ENCODE peak calls at places on chromosomes 1 and 21, in seven cellular contexts. N, B, H, Y, X, E and D are unnamed samples.

GRCh38 chr1:201008666-201009360 is 14.7 kb downstream of the KIF21B start:
- DNase-seq in N (no peak), B (no peak), H (no peak), Y (no peak), X (no peak), E (peak), D (no peak)

GRCh38 chr21:16358021-16358420 is 628.2 kb downstream of the USP25 start:
- DNase-seq in N (no peak), B (no peak), H (no peak), Y (no peak), X (no peak), E (no peak), D (no peak)

GRCh38 chr1:173410133-173410793 is 66.9 kb upstream of the PRDX6 start:
- DNase-seq in N (peak), B (no peak), H (no peak), Y (no peak), X (no peak), E (no peak), D (no peak)

GRCh38 chr1:214943054-214943453 is 139.5 kb upstream of the KCNK2 start:
- DNase-seq in N (no peak), B (no peak), H (no peak), Y (no peak), X (no peak), E (no peak), D (no peak)

GRCh38 chr1:104720701-104721100 is 971.0 kb downstream of the AMY1C start:
- DNase-seq in N (no peak), B (no peak), H (no peak), Y (no peak), X (no peak), E (no peak), D (no peak)

GRCh38 chr1:89910780-89911179 is 84.1 kb upstream of the ZNF326 start:
- DNase-seq in N (peak), B (peak), H (no peak), Y (no peak), X (peak), E (peak), D (peak)

GRCh38 chr1:235887676-235888075 is 21.0 kb upstream of the LYST start:
- DNase-seq in N (no peak), B (no peak), H (no peak), Y (no peak), X (no peak), E (no peak), D (no peak)

GRCh38 chr1:42941640-42942330 is 16.9 kb downstream of the SLC2A1 start:
- DNase-seq in N (peak), B (no peak), H (no peak), Y (peak), X (peak), E (no peak), D (no peak)

GRCh38 chr1:182781849-182782586 is 7.6 kb upstream of the NPL start:
- DNase-seq in N (peak), B (peak), H (peak), Y (peak), X (peak), E (peak), D (peak)

GRCh38 chr1:26694597-26695416 is 1.0 kb upstream of the ARID1A start:
- DNase-seq in N (no peak), B (no peak), H (peak), Y (no peak), X (no peak), E (peak), D (no peak)

GRCh38 chr1:190511554-190511953 is 33.9 kb upstream of the BRINP3 start:
- DNase-seq in N (no peak), B (no peak), H (no peak), Y (no peak), X (no peak), E (no peak), D (no peak)

GRCh38 chr21:43367859-43368258 is 59.1 kb downstream of the SIK1 start:
- DNase-seq in N (no peak), B (no peak), H (no peak), Y (no peak), X (no peak), E (no peak), D (no peak)

GRCh38 chr1:208825305-208825704 is 581.1 kb upstream of the PLXNA2 start:
- DNase-seq in N (no peak), B (no peak), H (no peak), Y (no peak), X (no peak), E (no peak), D (no peak)

GRCh38 chr1:7983086-7983778 is 21.7 kb downstream of the PARK7 start:
- DNase-seq in N (no peak), B (no peak), H (no peak), Y (no peak), X (no peak), E (no peak), D (no peak)

GRCh38 chr1:164709541-164710287 is 150.7 kb downstream of the PBX1 start:
- DNase-seq in N (peak), B (no peak), H (no peak), Y (no peak), X (no peak), E (no peak), D (no peak)

DNA sequence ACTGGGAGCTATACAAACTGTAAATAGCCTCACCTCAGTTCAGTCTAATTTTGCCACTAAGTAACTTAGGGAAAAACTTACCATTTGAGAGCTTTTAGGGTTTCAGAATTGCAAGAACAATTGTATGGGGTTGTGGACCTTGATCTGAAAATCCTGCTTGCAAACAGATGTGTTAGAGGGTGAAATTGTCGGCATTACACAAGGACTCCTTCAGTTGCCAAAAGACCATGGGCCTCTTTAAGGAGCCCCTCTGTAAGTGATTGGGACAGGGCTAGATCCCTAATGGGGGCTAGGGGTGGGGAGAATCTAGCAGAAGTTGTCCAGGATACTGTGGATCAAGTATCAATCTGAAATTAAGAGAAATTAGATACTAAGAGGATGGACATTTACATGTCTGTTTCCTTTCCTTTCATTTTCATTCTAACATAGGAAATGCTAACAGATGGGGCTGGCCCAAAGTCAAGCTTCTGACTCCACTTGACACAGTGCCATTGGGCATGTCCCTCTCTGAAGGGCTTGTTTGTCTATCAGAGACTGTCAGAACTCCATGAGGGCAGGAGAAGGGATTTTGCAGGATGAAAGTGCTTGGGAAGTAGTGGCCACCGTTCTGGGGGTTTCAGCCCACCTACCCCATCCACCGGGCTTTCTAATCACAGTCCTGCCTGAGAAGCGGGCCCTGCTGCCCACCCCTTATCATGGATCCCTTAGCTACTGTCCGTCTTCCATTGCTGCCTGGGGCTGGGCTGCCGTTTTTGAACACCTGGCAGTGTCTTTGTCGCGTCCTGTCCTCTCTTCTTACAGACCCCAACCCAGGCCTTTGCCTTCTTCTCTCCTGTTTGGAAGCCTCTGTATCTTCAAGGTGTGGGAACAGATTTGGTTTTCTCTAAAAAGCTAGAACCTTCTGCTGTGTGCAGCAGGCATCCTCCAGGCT is 54.7 kb downstream of the STUM start:
- DNase-seq in N (peak), B (no peak), H (peak), Y (no peak), X (no peak), E (no peak), D (no peak)
- H3K4me2 ChIP-seq in N (peak), B (no peak), H (peak), Y (peak), X (no peak), E (no peak), D (no peak)

GRCh38 chr1:197958438-197958837 is 41.3 kb downstream of the LHX9 start:
- DNase-seq in N (no peak), B (no peak), H (no peak), Y (no peak), X (no peak), E (no peak), D (no peak)
- H2AFZ ChIP-seq in N (no peak), B (no peak), H (no peak), Y (peak), X (no peak), E (no peak), D (peak)

GRCh38 chr1:52554756-52555155 is 1.9 kb upstream of the TUT4 start:
- DNase-seq in N (peak), B (no peak), H (no peak), Y (peak), X (no peak), E (peak), D (peak)
- H3K4me2 ChIP-seq in N (no peak), B (peak), H (no peak), Y (peak), X (no peak), E (peak), D (peak)

DNA sequence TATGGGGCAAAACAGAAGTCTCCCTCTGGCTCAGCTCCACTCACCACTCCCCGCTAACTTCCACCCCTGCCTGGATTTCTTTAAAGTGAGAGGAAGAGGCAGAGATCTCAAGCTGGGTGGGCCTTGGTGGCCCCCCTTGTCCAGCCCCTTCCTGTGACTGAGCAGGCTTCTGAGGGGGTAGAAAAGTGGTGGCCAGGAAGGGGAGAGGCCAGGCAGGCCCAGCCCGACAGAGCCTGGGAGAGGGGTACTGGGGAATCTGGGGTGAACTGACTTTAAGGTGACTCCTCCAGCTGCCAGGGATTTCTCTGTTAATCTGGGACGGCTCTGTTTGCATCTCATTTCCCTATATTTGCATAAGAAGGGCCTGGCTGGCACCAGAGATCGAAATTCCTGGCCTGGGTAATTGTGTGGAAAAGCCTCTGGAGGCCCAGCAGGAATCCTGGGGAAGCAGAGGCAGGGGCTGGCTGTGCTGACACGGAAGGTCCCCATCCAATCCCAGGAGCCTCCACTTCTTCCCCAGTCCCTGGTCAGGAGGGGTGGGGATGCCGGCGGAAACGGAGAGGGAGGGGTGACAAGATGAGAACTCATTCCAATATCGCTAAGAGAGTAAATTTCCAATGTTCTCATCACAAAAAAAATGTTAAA is 18.7 kb upstream of the ADGRB2 start:
- DNase-seq in N (no peak), B (peak), H (no peak), Y (no peak), X (no peak), E (peak), D (peak)
- H2AFZ ChIP-seq in N (no peak), B (no peak), H (no peak), Y (no peak), X (no peak), E (peak), D (no peak)

GRCh38 chr1:30757196-30757949 is at the start of gene LAPTM5:
- DNase-seq in N (no peak), B (no peak), H (peak), Y (no peak), X (no peak), E (no peak), D (no peak)
- H3K4me2 ChIP-seq in N (no peak), B (no peak), H (peak), Y (no peak), X (peak), E (no peak), D (no peak)

GRCh38 chr21:29721242-29721641 is 218.6 kb downstream of the GRIK1 start:
- DNase-seq in N (no peak), B (no peak), H (no peak), Y (no peak), X (no peak), E (peak), D (no peak)

GRCh38 chr21:29721964-29722363 is 217.8 kb downstream of the GRIK1 start:
- DNase-seq in N (no peak), B (no peak), H (no peak), Y (no peak), X (no peak), E (no peak), D (no peak)

GRCh38 chr21:29730281-29730680 is 209.5 kb downstream of the GRIK1 start:
- DNase-seq in N (no peak), B (no peak), H (no peak), Y (no peak), X (no peak), E (no peak), D (no peak)

GRCh38 chr21:29725025-29725736 is 214.6 kb downstream of the GRIK1 start:
- DNase-seq in N (no peak), B (no peak), H (no peak), Y (peak), X (no peak), E (no peak), D (no peak)

GRCh38 chr21:29726061-29726460 is 213.7 kb downstream of the GRIK1 start:
- DNase-seq in N (no peak), B (no peak), H (no peak), Y (no peak), X (no peak), E (no peak), D (no peak)
- H2AFZ ChIP-seq in N (no peak), B (no peak), H (no peak), Y (no peak), X (no peak), E (no peak), D (no peak)

GRCh38 chr1:197763769-197764168 is 11.5 kb downstream of the DENND1B start:
- DNase-seq in N (no peak), B (no peak), H (no peak), Y (no peak), X (no peak), E (no peak), D (no peak)

GRCh38 chr1:197763307-197763706 is 12.0 kb downstream of the DENND1B start:
- DNase-seq in N (peak), B (no peak), H (no peak), Y (no peak), X (no peak), E (no peak), D (no peak)

DNA sequence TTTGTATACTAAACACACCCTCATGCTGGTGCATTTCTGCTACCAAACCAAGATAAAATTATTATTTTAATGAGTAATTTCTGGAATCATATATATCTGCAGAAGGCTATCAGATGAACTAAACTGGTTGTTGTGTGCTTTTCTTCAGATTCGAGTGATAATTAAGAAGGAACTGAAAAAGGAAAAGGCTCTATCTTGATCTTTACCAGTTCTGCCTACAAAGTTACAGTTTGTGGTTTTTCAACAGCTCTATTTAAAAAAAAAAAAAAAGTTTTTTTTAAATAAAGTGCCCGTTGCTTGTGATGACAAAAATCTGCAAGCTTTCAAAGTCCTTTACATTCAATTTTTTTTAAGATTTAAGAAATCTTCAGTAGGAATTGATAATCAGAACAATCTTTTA is 13.6 kb downstream of the DENND1B start:
- DNase-seq in N (no peak), B (no peak), H (peak), Y (no peak), X (no peak), E (no peak), D (no peak)
- H3K4me2 ChIP-seq in N (no peak), B (no peak), H (peak), Y (no peak), X (no peak), E (no peak), D (no peak)

DNA sequence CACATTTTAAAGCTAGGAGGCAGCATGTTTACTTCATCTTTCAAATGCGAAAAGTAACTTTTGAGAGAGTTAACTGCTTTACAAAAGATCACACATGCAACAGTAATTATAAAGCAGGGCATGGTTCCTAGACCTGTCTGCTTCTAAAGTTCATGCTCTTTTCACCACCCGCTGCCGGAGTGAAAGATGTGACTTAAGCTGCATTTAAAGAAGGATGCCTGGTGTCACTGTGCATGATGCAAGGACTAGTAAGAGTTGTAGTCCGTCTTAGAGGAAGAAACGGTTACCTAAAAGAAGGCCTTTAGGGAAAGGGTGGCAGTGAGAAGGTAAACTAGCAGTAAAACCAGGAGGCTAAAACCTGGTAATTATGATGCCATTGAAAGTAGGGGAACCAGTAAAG is 1689.1 kb downstream of the KCNT2 start:
- DNase-seq in N (no peak), B (no peak), H (no peak), Y (no peak), X (no peak), E (no peak), D (peak)
- H2AFZ ChIP-seq in N (no peak), B (no peak), H (no peak), Y (no peak), X (no peak), E (no peak), D (peak)